ENCODE peak calls at places on chromosomes 11 and 22, in five cellular contexts. One of them, this sample, is unnamed.

GRCh38 chr22:36901411-36902142 is 11.9 kb upstream of the CSF2RB start:
- DNase-seq in fibroblast of mammary gland: no peak
- DNase-seq in esophagus squamous epithelium: no peak
- DNase-seq in fibroblast of pulmonary artery: no peak
- DNase-seq in GM06990: peak
- DNase-seq in this sample: no peak

GRCh38 chr11:28759311-28759710 is 651.1 kb downstream of the METTL15 start:
- DNase-seq in fibroblast of mammary gland: no peak
- DNase-seq in esophagus squamous epithelium: no peak
- DNase-seq in fibroblast of pulmonary artery: peak
- DNase-seq in GM06990: no peak
- DNase-seq in this sample: no peak

GRCh38 chr11:93659841-93660240 is 1.6 kb upstream of the CEP295 start:
- DNase-seq in fibroblast of mammary gland: peak
- DNase-seq in esophagus squamous epithelium: no peak
- DNase-seq in fibroblast of pulmonary artery: no peak
- DNase-seq in GM06990: no peak
- DNase-seq in this sample: no peak

GRCh38 chr11:2214527-2215229 is 43.1 kb upstream of the TH start:
- DNase-seq in fibroblast of mammary gland: no peak
- DNase-seq in esophagus squamous epithelium: no peak
- DNase-seq in fibroblast of pulmonary artery: no peak
- DNase-seq in GM06990: no peak
- DNase-seq in this sample: no peak

GRCh38 chr22:30444632-30445437 is 19.3 kb downstream of the MTFP1 start:
- DNase-seq in fibroblast of mammary gland: peak
- DNase-seq in esophagus squamous epithelium: no peak
- DNase-seq in fibroblast of pulmonary artery: peak
- DNase-seq in GM06990: peak
- DNase-seq in this sample: no peak

GRCh38 chr11:7677071-7677470 is 3.8 kb upstream of the CYB5R2 start:
- DNase-seq in fibroblast of mammary gland: peak
- DNase-seq in esophagus squamous epithelium: no peak
- DNase-seq in fibroblast of pulmonary artery: peak
- DNase-seq in GM06990: no peak
- DNase-seq in this sample: no peak

GRCh38 chr11:203945-204586 is 3.1 kb downstream of the BET1L start:
- DNase-seq in fibroblast of mammary gland: no peak
- DNase-seq in esophagus squamous epithelium: no peak
- DNase-seq in fibroblast of pulmonary artery: no peak
- DNase-seq in GM06990: no peak
- DNase-seq in this sample: no peak

GRCh38 chr11:112285918-112286317 is 25.3 kb upstream of the PLET1 start:
- DNase-seq in fibroblast of mammary gland: peak
- DNase-seq in esophagus squamous epithelium: no peak
- DNase-seq in fibroblast of pulmonary artery: peak
- DNase-seq in GM06990: no peak
- DNase-seq in this sample: no peak

GRCh38 chr11:44567876-44568256 is 2.4 kb downstream of the CD82 start:
- DNase-seq in fibroblast of mammary gland: no peak
- DNase-seq in esophagus squamous epithelium: no peak
- DNase-seq in fibroblast of pulmonary artery: no peak
- DNase-seq in GM06990: no peak
- DNase-seq in this sample: no peak

GRCh38 chr11:35619754-35620640 is 1.7 kb downstream of the FJX1 start:
- DNase-seq in fibroblast of mammary gland: no peak
- DNase-seq in esophagus squamous epithelium: no peak
- DNase-seq in fibroblast of pulmonary artery: peak
- DNase-seq in GM06990: peak
- DNase-seq in this sample: no peak
- TF ChIP-seq CTCF in fibroblast of mammary gland: no peak
- TF ChIP-seq CTCF in esophagus squamous epithelium: no peak
- TF ChIP-seq CTCF in fibroblast of pulmonary artery: no peak
- TF ChIP-seq CTCF in GM06990: no peak
- TF ChIP-seq CTCF in this sample: no peak

GRCh38 chr11:66261578-66261977 is 6.9 kb upstream of the RAB1B start:
- DNase-seq in fibroblast of mammary gland: no peak
- DNase-seq in esophagus squamous epithelium: no peak
- DNase-seq in fibroblast of pulmonary artery: no peak
- DNase-seq in GM06990: no peak
- DNase-seq in this sample: no peak

GRCh38 chr11:66259976-66260375 is 8.5 kb upstream of the RAB1B start:
- DNase-seq in fibroblast of mammary gland: no peak
- DNase-seq in esophagus squamous epithelium: no peak
- DNase-seq in fibroblast of pulmonary artery: no peak
- DNase-seq in GM06990: no peak
- DNase-seq in this sample: no peak

GRCh38 chr11:66259225-66259624 is 9.2 kb upstream of the RAB1B start:
- DNase-seq in fibroblast of mammary gland: no peak
- DNase-seq in esophagus squamous epithelium: no peak
- DNase-seq in fibroblast of pulmonary artery: no peak
- DNase-seq in GM06990: no peak
- DNase-seq in this sample: no peak

GRCh38 chr11:66262191-66262590 is 6.2 kb upstream of the RAB1B start:
- DNase-seq in fibroblast of mammary gland: no peak
- DNase-seq in esophagus squamous epithelium: no peak
- DNase-seq in fibroblast of pulmonary artery: no peak
- DNase-seq in GM06990: no peak
- DNase-seq in this sample: no peak

DNA sequence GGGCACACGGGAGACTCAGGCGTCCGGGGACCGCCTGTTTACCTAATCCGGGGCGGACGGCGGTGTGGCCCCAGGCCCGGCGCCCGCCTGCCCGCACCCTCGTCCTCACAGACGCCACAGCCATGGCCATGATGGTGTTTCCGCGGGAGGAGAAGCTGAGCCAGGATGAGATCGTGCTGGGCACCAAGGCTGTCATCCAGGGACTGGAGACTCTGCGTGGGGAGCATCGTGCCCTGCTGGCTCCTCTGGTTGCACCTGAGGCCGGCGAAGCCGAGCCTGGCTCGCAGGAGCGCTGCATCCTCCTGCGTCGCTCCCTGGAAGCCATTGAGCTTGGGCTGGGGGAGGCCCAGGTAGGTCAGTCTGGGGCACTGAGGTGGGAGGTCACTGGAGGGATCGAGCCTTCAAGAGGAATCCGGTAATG is 10.0 kb upstream of the RAB1B start:
- DNase-seq in fibroblast of mammary gland: no peak
- DNase-seq in esophagus squamous epithelium: no peak
- DNase-seq in fibroblast of pulmonary artery: no peak
- DNase-seq in GM06990: no peak
- DNase-seq in this sample: no peak
- TF ChIP-seq CTCF in fibroblast of mammary gland: no peak
- TF ChIP-seq CTCF in esophagus squamous epithelium: no peak
- TF ChIP-seq CTCF in fibroblast of pulmonary artery: no peak
- TF ChIP-seq CTCF in GM06990: no peak
- TF ChIP-seq CTCF in this sample: no peak

DNA sequence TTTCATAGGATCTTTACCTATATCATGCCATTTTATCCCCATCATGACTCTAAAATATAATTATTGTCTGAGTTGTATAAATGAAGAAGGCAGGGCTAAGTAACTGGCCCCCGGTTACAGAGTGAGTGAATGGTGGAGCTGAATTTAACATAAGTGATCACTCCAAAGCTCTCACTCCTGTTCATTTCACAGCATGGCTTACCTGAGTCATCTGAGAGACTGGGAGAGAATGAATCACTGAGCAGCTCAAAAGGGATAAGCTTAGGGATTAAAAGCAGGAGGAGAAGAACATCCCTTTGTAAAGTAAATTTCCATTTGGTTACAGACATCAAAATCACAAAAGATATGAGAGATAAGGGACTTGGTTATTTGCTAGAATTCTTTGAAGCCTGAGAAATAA is 294.0 kb upstream of the CTSC start:
- DNase-seq in fibroblast of mammary gland: peak
- DNase-seq in esophagus squamous epithelium: no peak
- DNase-seq in fibroblast of pulmonary artery: no peak
- DNase-seq in GM06990: no peak
- DNase-seq in this sample: no peak
- TF ChIP-seq CTCF in fibroblast of mammary gland: no peak
- TF ChIP-seq CTCF in esophagus squamous epithelium: no peak
- TF ChIP-seq CTCF in fibroblast of pulmonary artery: no peak
- TF ChIP-seq CTCF in GM06990: no peak
- TF ChIP-seq CTCF in this sample: no peak

DNA sequence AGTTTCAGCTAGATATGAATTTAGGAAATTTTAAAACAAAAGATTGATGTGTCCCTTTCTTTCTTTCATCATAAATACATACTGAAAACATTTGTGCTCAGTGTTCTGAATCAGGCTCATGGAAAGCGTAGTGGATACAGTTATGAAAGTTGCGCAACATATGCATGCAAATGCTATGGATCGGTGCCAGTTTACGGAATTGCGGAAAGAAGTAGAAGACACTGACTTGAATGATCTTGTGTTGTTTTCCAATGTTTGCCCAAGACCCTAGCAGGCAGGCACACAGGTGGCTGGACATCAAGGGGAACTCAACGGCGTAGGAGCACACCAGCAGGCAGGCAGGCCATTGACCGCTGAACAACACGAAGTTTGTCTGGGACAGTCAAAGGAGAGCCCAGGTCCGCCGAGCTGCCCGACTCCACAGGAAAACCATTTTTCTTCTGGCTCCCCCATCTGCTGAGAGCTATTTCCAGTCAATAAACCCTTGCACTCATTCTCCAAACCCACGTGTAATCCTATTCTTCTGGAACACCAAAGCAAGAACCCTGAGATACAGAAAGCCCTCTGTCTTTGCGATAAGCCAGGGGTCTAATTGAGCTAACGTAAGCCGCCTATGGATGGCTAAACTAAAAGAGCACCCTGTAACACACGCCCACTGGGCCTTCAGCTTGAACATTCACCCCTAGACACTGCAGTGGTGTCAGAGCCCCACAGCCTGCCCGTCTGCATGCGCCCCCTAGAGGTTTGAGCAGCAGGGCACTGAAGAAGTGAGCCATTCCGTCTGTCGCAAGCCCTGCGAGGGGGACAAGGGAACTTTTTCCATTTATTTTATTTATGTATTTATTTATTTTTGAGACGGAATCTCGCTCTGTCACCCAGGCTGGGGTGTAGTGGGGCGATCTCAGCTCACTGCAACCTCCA is 7.4 kb upstream of the BIRC3 start:
- DNase-seq in fibroblast of mammary gland: peak
- DNase-seq in esophagus squamous epithelium: no peak
- DNase-seq in fibroblast of pulmonary artery: no peak
- DNase-seq in GM06990: no peak
- DNase-seq in this sample: no peak
- TF ChIP-seq CTCF in fibroblast of mammary gland: no peak
- TF ChIP-seq CTCF in esophagus squamous epithelium: no peak
- TF ChIP-seq CTCF in fibroblast of pulmonary artery: no peak
- TF ChIP-seq CTCF in GM06990: peak
- TF ChIP-seq CTCF in this sample: no peak

DNA sequence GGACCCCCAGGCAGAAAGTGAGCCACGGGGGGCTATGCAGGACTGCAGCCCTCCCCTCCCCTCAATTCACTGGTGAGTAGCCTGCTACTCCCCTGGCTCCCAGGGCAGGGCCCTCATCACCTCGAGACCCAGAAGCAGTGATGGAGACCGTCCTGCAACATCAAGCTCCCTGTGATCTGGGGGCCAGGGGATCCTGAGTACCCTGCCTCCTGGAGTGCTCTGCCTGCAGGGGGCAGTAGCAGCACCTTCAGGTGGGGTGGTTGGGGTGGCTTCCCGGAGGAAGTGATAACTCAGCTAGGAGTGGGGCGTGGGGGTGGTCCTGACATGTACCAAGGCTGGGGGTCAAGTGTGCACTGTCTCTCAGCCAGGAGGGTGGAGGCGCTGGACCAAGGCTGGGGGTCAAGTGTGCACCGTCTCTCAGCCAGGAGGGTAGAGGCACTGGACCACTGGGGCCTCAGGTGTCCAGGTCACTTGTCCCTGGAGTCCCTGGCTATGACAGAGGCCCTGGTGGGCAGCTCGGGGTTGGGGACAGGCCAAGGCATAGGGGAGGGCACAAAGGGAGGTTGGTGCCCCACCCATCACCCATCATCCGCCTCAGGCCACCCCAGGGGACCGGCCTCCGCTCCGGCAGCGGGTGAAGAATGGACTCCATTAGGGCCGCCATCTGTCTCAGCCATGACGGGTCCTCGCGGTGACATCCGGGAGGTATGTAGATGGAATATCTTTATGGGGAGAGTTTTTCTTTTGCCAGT is 9.4 kb downstream of the RTN4R start:
- DNase-seq in fibroblast of mammary gland: no peak
- DNase-seq in esophagus squamous epithelium: no peak
- DNase-seq in fibroblast of pulmonary artery: no peak
- DNase-seq in GM06990: no peak
- DNase-seq in this sample: no peak
- TF ChIP-seq CTCF in fibroblast of mammary gland: peak
- TF ChIP-seq CTCF in esophagus squamous epithelium: no peak
- TF ChIP-seq CTCF in fibroblast of pulmonary artery: peak
- TF ChIP-seq CTCF in GM06990: peak
- TF ChIP-seq CTCF in this sample: no peak

GRCh38 chr11:130520231-130520630 is 71.8 kb downstream of the ADAMTS15 start:
- DNase-seq in fibroblast of mammary gland: peak
- DNase-seq in esophagus squamous epithelium: no peak
- DNase-seq in fibroblast of pulmonary artery: peak
- DNase-seq in GM06990: no peak
- DNase-seq in this sample: no peak

GRCh38 chr11:130523609-130524008 is 75.2 kb downstream of the ADAMTS15 start:
- DNase-seq in fibroblast of mammary gland: peak
- DNase-seq in esophagus squamous epithelium: no peak
- DNase-seq in fibroblast of pulmonary artery: peak
- DNase-seq in GM06990: no peak
- DNase-seq in this sample: peak

GRCh38 chr11:130523166-130523565 is 74.7 kb downstream of the ADAMTS15 start:
- DNase-seq in fibroblast of mammary gland: no peak
- DNase-seq in esophagus squamous epithelium: no peak
- DNase-seq in fibroblast of pulmonary artery: no peak
- DNase-seq in GM06990: no peak
- DNase-seq in this sample: no peak

GRCh38 chr11:130524132-130524790 is 75.8 kb downstream of the ADAMTS15 start:
- DNase-seq in fibroblast of mammary gland: no peak
- DNase-seq in esophagus squamous epithelium: no peak
- DNase-seq in fibroblast of pulmonary artery: no peak
- DNase-seq in GM06990: no peak
- DNase-seq in this sample: no peak

DNA sequence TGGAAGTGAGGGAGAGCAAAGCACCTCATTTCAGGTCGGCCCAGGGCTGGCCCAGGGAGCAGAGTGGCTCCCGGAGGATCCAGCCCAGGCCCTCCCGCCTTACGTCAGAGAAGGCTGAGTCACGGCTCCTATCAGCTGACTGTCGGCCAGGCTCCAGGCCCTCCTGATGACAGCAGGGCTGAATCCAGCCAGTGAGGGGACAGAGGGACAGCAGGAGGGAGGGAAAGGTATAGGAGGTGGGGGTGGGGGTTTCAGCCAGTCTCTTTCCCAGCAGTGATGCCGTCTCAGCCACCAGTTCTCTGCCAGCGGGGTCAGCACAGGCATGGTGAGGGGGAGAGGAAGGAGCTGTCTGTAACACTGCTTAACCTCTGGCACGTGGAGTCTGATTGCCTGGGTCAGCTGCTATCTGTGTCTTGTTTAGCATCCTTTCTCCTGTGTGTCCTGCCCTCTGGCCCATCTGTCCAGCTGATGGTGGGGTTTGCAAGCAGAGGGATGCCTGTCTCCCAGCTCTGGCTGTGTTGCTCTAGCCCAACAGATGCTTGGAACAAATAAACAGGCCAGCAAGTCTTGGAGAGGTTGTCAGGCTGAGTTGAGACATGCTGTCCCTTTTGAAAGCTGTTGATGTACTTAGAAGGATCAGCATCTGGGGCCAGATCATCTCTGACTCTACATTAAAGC is 74.0 kb downstream of the ADAMTS15 start:
- DNase-seq in fibroblast of mammary gland: peak
- DNase-seq in esophagus squamous epithelium: no peak
- DNase-seq in fibroblast of pulmonary artery: peak
- DNase-seq in GM06990: no peak
- DNase-seq in this sample: peak
- TF ChIP-seq CTCF in fibroblast of mammary gland: no peak
- TF ChIP-seq CTCF in esophagus squamous epithelium: no peak
- TF ChIP-seq CTCF in fibroblast of pulmonary artery: no peak
- TF ChIP-seq CTCF in GM06990: no peak
- TF ChIP-seq CTCF in this sample: no peak

This sample was measured in tibial artery.